ENCODE peak calls at places on chromosome 1, in nine cellular contexts. B is uterus, T is trophoblast cell, W is dorsolateral prefrontal cortex, Y is PC-3, J is H9, L is neural progenitor cell, G is body of pancreas, S is mammary epithelial cell. F is an unnamed sample.

GRCh38 chr1:222097646-222098045 is 355.8 kb upstream of the DUSP10 start:
- DNase-seq in W (no peak), J (no peak), S (peak; percentile 66), B (no peak), G (no peak), Y (peak; percentile 54), T (peak; percentile 66), L (no peak), F (no peak)

GRCh38 chr1:203448521-203449061 is 27.0 kb upstream of the PRELP start:
- DNase-seq in J (no peak), G (peak; percentile 10), W (peak; percentile 73), L (no peak), T (peak; percentile 7), B (peak; percentile 69), S (no peak), Y (no peak), F (no peak)

GRCh38 chr1:24385160-24385939 is 28.2 kb downstream of the STPG1 start:
- DNase-seq in G (no peak), J (peak; percentile 74), S (peak; percentile 66), Y (peak; percentile 45), B (no peak), T (no peak), L (peak; percentile 43), W (no peak), F (peak; percentile 48)

GRCh38 chr1:106232128-106232527 is 824.3 kb upstream of the PRMT6 start:
- DNase-seq in G (no peak), J (no peak), Y (peak; percentile 71), B (no peak), S (no peak), T (peak; percentile 5), L (no peak), W (no peak), F (no peak)

GRCh38 chr1:115135681-115136080 is 46.4 kb upstream of the TSPAN2 start:
- DNase-seq in G (no peak), L (no peak), W (no peak), T (peak; percentile 44), S (no peak), J (no peak), B (no peak), Y (peak; percentile 74), F (no peak)

GRCh38 chr1:9047019-9047418 is 20.8 kb upstream of the SLC2A7 start:
- DNase-seq in B (no peak), G (no peak), W (no peak), L (no peak), S (no peak), J (no peak), Y (no peak), T (no peak), F (no peak)

GRCh38 chr1:117167402-117167801 is 43.3 kb downstream of the VTCN1 start:
- DNase-seq in W (no peak), Y (peak; percentile 57), B (no peak), G (no peak), T (no peak), L (no peak), S (peak; percentile 79), J (no peak), F (no peak)

GRCh38 chr1:17658837-17659236 is 96.3 kb upstream of the ACTL8 start:
- DNase-seq in J (no peak), G (no peak), B (no peak), T (no peak), W (no peak), Y (no peak), L (no peak), S (no peak), F (no peak)

GRCh38 chr1:202078211-202078610 is 44.5 kb upstream of the GPR37L1 start:
- DNase-seq in J (no peak), L (no peak), S (no peak), W (no peak), G (no peak), Y (no peak), B (no peak), T (peak; percentile 49), F (no peak)

GRCh38 chr1:202074985-202075773 is 47.5 kb upstream of the GPR37L1 start:
- DNase-seq in J (no peak), Y (no peak), T (no peak), S (no peak), L (no peak), B (no peak), W (no peak), G (peak; percentile 84), F (no peak)

GRCh38 chr1:202072211-202072610 is 50.5 kb upstream of the GPR37L1 start:
- DNase-seq in G (peak; percentile 63), T (no peak), W (no peak), S (no peak), B (no peak), J (no peak), L (no peak), Y (no peak), F (no peak)

GRCh38 chr1:202081992-202082391 is 40.7 kb upstream of the GPR37L1 start:
- DNase-seq in S (no peak), W (no peak), Y (no peak), B (no peak), G (no peak), T (no peak), J (no peak), L (no peak), F (no peak)

DNA sequence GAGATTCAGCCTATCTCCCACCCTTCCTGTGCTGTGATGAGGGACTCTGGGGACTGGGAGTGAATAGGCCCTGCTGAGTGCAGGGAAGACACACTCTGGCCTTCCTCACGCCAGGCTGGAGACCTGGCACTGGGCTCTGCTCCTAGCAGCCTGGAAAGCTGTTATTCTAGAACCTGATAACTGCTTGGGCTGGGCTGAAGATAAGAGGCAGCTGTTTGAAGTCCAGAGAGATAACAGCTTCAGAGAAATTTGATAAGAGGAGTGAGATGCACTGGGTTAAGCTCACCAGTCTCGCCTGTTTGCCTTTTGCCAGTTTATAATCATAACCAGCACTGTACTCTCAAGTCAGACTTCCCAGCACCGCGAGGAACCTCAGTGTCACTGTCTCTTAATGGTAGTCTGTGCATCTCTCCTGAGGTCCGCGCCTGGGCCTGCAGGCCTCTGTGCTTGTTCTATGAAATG is 46.6 kb upstream of the GPR37L1 start:
- DNase-seq in W (no peak), L (no peak), J (no peak), Y (no peak), T (peak; percentile 80), B (no peak), G (peak; percentile 47), S (no peak), F (no peak)
- H3K27ac ChIP-seq in W (no peak overlapping the region), L (no peak overlapping the region), J (no peak overlapping the region), Y (no peak overlapping the region), T (peak overlapping the region; percentile 32), B (no peak overlapping the region), G (no peak overlapping the region), S (no peak overlapping the region), F (no peak overlapping the region)

GRCh38 chr1:89723144-89723543 is 90.2 kb downstream of the LRRC8C start:
- DNase-seq in G (no peak), W (no peak), L (no peak), B (no peak), J (no peak), Y (no peak), T (no peak), S (no peak), F (no peak)

GRCh38 chr1:89725016-89725380 is 92.1 kb downstream of the LRRC8C start:
- DNase-seq in B (no peak), W (no peak), L (no peak), Y (peak; percentile 49), J (no peak), S (peak; percentile 81), G (peak; percentile 13), T (peak; percentile 7), F (no peak)

GRCh38 chr1:89725676-89726075 is 92.8 kb downstream of the LRRC8C start:
- DNase-seq in L (no peak), Y (no peak), T (no peak), W (no peak), G (no peak), B (no peak), S (no peak), J (no peak), F (no peak)

GRCh38 chr1:89724369-89725015 is 91.6 kb downstream of the LRRC8C start:
- DNase-seq in B (no peak), S (peak; percentile 87), T (peak; percentile 29), L (no peak), Y (peak; percentile 79), W (no peak), J (no peak), G (no peak), F (no peak)

DNA sequence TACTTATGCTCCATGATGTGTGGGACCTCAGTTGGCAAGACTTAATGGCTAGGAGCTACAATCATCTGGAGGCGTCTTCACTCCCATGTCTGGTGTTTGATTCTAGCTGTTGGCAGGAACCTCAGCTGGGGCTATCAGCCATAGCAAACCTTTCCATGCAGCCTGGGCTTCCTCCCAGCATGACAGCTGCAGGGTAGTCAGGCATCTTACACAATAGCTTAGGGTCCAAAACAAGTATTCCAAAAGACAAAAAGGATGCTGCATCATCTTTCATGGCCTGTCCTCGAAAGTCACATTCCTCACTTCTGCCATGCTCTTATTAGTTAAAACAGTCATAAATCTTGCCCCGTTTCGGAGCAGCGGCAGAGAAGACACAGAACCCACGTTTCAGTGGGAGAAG is 90.9 kb downstream of the LRRC8C start:
- DNase-seq in S (no peak), Y (no peak), G (peak; percentile 15), W (no peak), J (no peak), T (no peak), B (no peak), L (no peak), F (no peak)
- H3K27ac ChIP-seq in S (peak overlapping the region; percentile 70), Y (peak overlapping the region; percentile 74), G (no peak overlapping the region), W (no peak overlapping the region), J (no peak overlapping the region), T (no peak overlapping the region), B (peak overlapping the region; percentile 56), L (no peak overlapping the region), F (no peak overlapping the region)

GRCh38 chr1:94921977-94922376 is 4.9 kb downstream of the CNN3 start:
- DNase-seq in B (no peak), S (no peak), J (no peak), Y (no peak), L (no peak), G (no peak), W (no peak), T (no peak), F (no peak)
- H3K27ac ChIP-seq in B (peak overlapping the region; percentile 95), S (no peak overlapping the region), J (no peak overlapping the region), Y (no peak overlapping the region), L (no peak overlapping the region), G (no peak overlapping the region), W (no peak overlapping the region), T (no peak overlapping the region), F (no peak overlapping the region)

GRCh38 chr1:65002156-65002507 is 35.8 kb upstream of the JAK1 start:
- DNase-seq in B (no peak), S (no peak), Y (no peak), T (no peak), W (no peak), J (peak; percentile 37), L (no peak), G (no peak), F (peak; percentile 69)

GRCh38 chr1:65003316-65003664 is 36.9 kb upstream of the JAK1 start:
- DNase-seq in J (no peak), S (no peak), W (no peak), L (peak; percentile 18), B (no peak), Y (no peak), T (no peak), G (no peak), F (no peak)

GRCh38 chr1:64996541-64997257 is 30.4 kb upstream of the JAK1 start:
- DNase-seq in L (no peak), G (no peak), W (no peak), S (no peak), B (no peak), Y (no peak), T (no peak), J (no peak), F (no peak)

GRCh38 chr1:65002508-65003315 is 36.4 kb upstream of the JAK1 start:
- DNase-seq in Y (peak; percentile 40), B (peak; percentile 97), J (peak; percentile 73), W (peak; percentile 62), T (peak; percentile 91), L (peak; percentile 87), S (peak; percentile 89), G (peak; percentile 86), F (peak; percentile 95)

GRCh38 chr1:65001238-65001792 is 35.0 kb upstream of the JAK1 start:
- DNase-seq in S (no peak), L (peak; percentile 66), W (no peak), J (peak; percentile 67), T (peak; percentile 45), B (peak; percentile 76), Y (no peak), G (peak; percentile 41), F (peak; percentile 93)
- H3K27ac ChIP-seq in S (no peak overlapping the region), L (no peak overlapping the region), W (no peak overlapping the region), J (no peak overlapping the region), T (no peak overlapping the region), B (peak overlapping the region; percentile 91), Y (no peak overlapping the region), G (no peak overlapping the region), F (peak overlapping the region; percentile 98)

F was measured in suprapubic skin.